ENCODE peak calls at places on chromosomes 3 and 15, in six cellular contexts. One of them, this sample, is unnamed.

GRCh38 chr3:174191380-174191779 is 667.8 kb upstream of the NAALADL2 start:
- ATAC-seq in lower lobe of right lung: no peak
- ATAC-seq in effector memory CD8-positive, alpha-beta T cell: no peak
- ATAC-seq in memory B cell: no peak
- ATAC-seq in RWPE2: no peak
- ATAC-seq in pancreas: no peak
- ATAC-seq in this sample: no peak

GRCh38 chr15:74893627-74894026 is 3.8 kb downstream of the MPI start:
- ATAC-seq in RWPE2: no peak
- ATAC-seq in effector memory CD8-positive, alpha-beta T cell: peak
- ATAC-seq in pancreas: no peak
- ATAC-seq in lower lobe of right lung: no peak
- ATAC-seq in memory B cell: peak
- ATAC-seq in this sample: peak

GRCh38 chr15:96347181-96348111 is 16.9 kb downstream of the NR2F2 start:
- ATAC-seq in lower lobe of right lung: no peak
- ATAC-seq in pancreas: no peak
- ATAC-seq in memory B cell: no peak
- ATAC-seq in RWPE2: no peak
- ATAC-seq in effector memory CD8-positive, alpha-beta T cell: no peak
- ATAC-seq in this sample: no peak

GRCh38 chr15:57196865-57197264 is 179.4 kb upstream of the CGNL1 start:
- ATAC-seq in effector memory CD8-positive, alpha-beta T cell: no peak
- ATAC-seq in pancreas: peak
- ATAC-seq in RWPE2: peak
- ATAC-seq in lower lobe of right lung: peak
- ATAC-seq in memory B cell: no peak
- ATAC-seq in this sample: no peak

GRCh38 chr3:5002174-5002870 is 23.1 kb downstream of the BHLHE40 start:
- ATAC-seq in memory B cell: no peak
- ATAC-seq in RWPE2: no peak
- ATAC-seq in effector memory CD8-positive, alpha-beta T cell: peak
- ATAC-seq in lower lobe of right lung: no peak
- ATAC-seq in pancreas: no peak
- ATAC-seq in this sample: no peak

GRCh38 chr3:124587053-124587408 is 143.2 kb upstream of the UMPS start:
- ATAC-seq in RWPE2: no peak
- ATAC-seq in memory B cell: no peak
- ATAC-seq in pancreas: peak
- ATAC-seq in lower lobe of right lung: peak
- ATAC-seq in effector memory CD8-positive, alpha-beta T cell: no peak
- ATAC-seq in this sample: peak

GRCh38 chr3:8945890-8946590 is 17.2 kb downstream of the RAD18 start:
- ATAC-seq in effector memory CD8-positive, alpha-beta T cell: no peak
- ATAC-seq in pancreas: no peak
- ATAC-seq in lower lobe of right lung: no peak
- ATAC-seq in memory B cell: no peak
- ATAC-seq in RWPE2: no peak
- ATAC-seq in this sample: no peak

GRCh38 chr3:47009225-47010049 is 30.0 kb downstream of the NBEAL2 start:
- ATAC-seq in pancreas: peak
- ATAC-seq in lower lobe of right lung: peak
- ATAC-seq in RWPE2: peak
- ATAC-seq in effector memory CD8-positive, alpha-beta T cell: peak
- ATAC-seq in memory B cell: peak
- ATAC-seq in this sample: peak

GRCh38 chr3:53318522-53318921 is 28.8 kb downstream of the DCP1A start:
- ATAC-seq in effector memory CD8-positive, alpha-beta T cell: no peak
- ATAC-seq in pancreas: no peak
- ATAC-seq in lower lobe of right lung: no peak
- ATAC-seq in RWPE2: no peak
- ATAC-seq in memory B cell: no peak
- ATAC-seq in this sample: no peak

GRCh38 chr15:61556037-61556648 is 327.0 kb upstream of the RORA start:
- ATAC-seq in effector memory CD8-positive, alpha-beta T cell: no peak
- ATAC-seq in lower lobe of right lung: no peak
- ATAC-seq in pancreas: no peak
- ATAC-seq in RWPE2: peak
- ATAC-seq in memory B cell: no peak
- ATAC-seq in this sample: no peak

GRCh38 chr3:9777695-9778023 is 7.9 kb upstream of the CAMK1 start:
- ATAC-seq in RWPE2: no peak
- ATAC-seq in lower lobe of right lung: no peak
- ATAC-seq in effector memory CD8-positive, alpha-beta T cell: no peak
- ATAC-seq in pancreas: no peak
- ATAC-seq in memory B cell: no peak
- ATAC-seq in this sample: no peak

GRCh38 chr3:116770815-116771450 is 61.4 kb downstream of the TUSC7 start:
- ATAC-seq in lower lobe of right lung: peak
- ATAC-seq in memory B cell: peak
- ATAC-seq in pancreas: peak
- ATAC-seq in RWPE2: peak
- ATAC-seq in effector memory CD8-positive, alpha-beta T cell: no peak
- ATAC-seq in this sample: peak

GRCh38 chr3:114221881-114222264 is 15.5 kb downstream of the ZNF80 start:
- ATAC-seq in memory B cell: no peak
- ATAC-seq in RWPE2: no peak
- ATAC-seq in effector memory CD8-positive, alpha-beta T cell: peak
- ATAC-seq in lower lobe of right lung: no peak
- ATAC-seq in pancreas: no peak
- ATAC-seq in this sample: no peak

GRCh38 chr3:186464424-186465093 is 79.6 kb downstream of the CRYGS start:
- ATAC-seq in RWPE2: no peak
- ATAC-seq in memory B cell: no peak
- ATAC-seq in pancreas: no peak
- ATAC-seq in effector memory CD8-positive, alpha-beta T cell: peak
- ATAC-seq in lower lobe of right lung: no peak
- ATAC-seq in this sample: no peak

GRCh38 chr15:25793354-25794050 is 69.6 kb downstream of the ATP10A start:
- ATAC-seq in lower lobe of right lung: peak
- ATAC-seq in memory B cell: peak
- ATAC-seq in effector memory CD8-positive, alpha-beta T cell: peak
- ATAC-seq in pancreas: peak
- ATAC-seq in RWPE2: no peak
- ATAC-seq in this sample: no peak

GRCh38 chr3:98826126-98826525 is 63.0 kb downstream of the ST3GAL6 start:
- ATAC-seq in effector memory CD8-positive, alpha-beta T cell: no peak
- ATAC-seq in memory B cell: no peak
- ATAC-seq in RWPE2: peak
- ATAC-seq in pancreas: no peak
- ATAC-seq in lower lobe of right lung: peak
- ATAC-seq in this sample: no peak

This sample was measured in esophagus mucosa.